ENCODE peak calls at places on chromosomes 4 and X, in six cellular contexts. D, N, Z, C, J and T are unnamed samples.

GRCh38 chr4:170089743-170090666 is at the start of gene AADAT:
- DNase-seq in D (peak; percentile 74), N (no peak), Z (peak; percentile 85), C (no peak), J (peak; percentile 80), T (no peak)

GRCh38 chr4:112075129-112075753 is 70.0 kb upstream of the FAM241A start:
- DNase-seq in D (peak; percentile 54), N (no peak), Z (no peak), C (no peak), J (peak; percentile 77), T (no peak)

GRCh38 chr4:45931151-45931550 is 192.7 kb downstream of the GABRG1 start:
- DNase-seq in D (no peak), N (no peak), Z (no peak), C (no peak), J (no peak), T (no peak)

GRCh38 chrX:155148724-155149537 is 67.3 kb upstream of the VBP1 start:
- DNase-seq in D (peak; percentile 18), N (no peak), Z (no peak), C (no peak), J (peak; percentile 24), T (no peak)

GRCh38 chr4:113979973-113980615 is 647 bp upstream of the ARSJ start:
- DNase-seq in D (peak; percentile 53), N (no peak), Z (no peak), C (no peak), J (peak; percentile 57), T (no peak)

GRCh38 chr4:8108261-8108660 is 50.4 kb downstream of the ABLIM2 start:
- DNase-seq in D (no peak), N (no peak), Z (peak; percentile 28), C (no peak), J (no peak), T (no peak)

GRCh38 chr4:125677665-125678307 is 363.0 kb downstream of the FAT4 start:
- DNase-seq in D (no peak), N (no peak), Z (no peak), C (no peak), J (no peak), T (no peak)

GRCh38 chrX:75181721-75182120 is 25.6 kb upstream of the ABCB7 start:
- DNase-seq in D (peak; percentile 54), N (no peak), Z (no peak), C (no peak), J (no peak), T (no peak)

GRCh38 chr4:106676173-106676921 is 307.8 kb upstream of the GIMD1 start:
- DNase-seq in D (peak; percentile 93), N (no peak), Z (no peak), C (no peak), J (peak; percentile 5), T (no peak)

GRCh38 chr4:18214656-18215055 is 193.1 kb upstream of the LCORL start:
- DNase-seq in D (no peak), N (no peak), Z (no peak), C (no peak), J (no peak), T (no peak)